ENCODE peak calls at places on chromosomes 1 and 21, in four cellular contexts. One of them, this sample, is unnamed. For H3K4me1, the result is how much of the 10 kb centered on the place peaks cover.

GRCh38 chr1:54488831-54489626 is 59.0 kb upstream of the ACOT11 start:
- DNase-seq in Panc1: peak
- DNase-seq in right atrium auricular region: peak
- DNase-seq in trophoblast cell: peak
- DNase-seq in this sample: peak

GRCh38 chr1:151905070-151905442 is 4.3 kb downstream of the THEM4 start:
- DNase-seq in Panc1: no peak
- DNase-seq in right atrium auricular region: no peak
- DNase-seq in trophoblast cell: no peak
- DNase-seq in this sample: no peak

GRCh38 chr1:18798533-18799445 is 60.7 kb downstream of the TAS1R2 start:
- DNase-seq in Panc1: no peak
- DNase-seq in right atrium auricular region: no peak
- DNase-seq in trophoblast cell: no peak
- DNase-seq in this sample: peak

GRCh38 chr1:41469706-41470105 is 14.8 kb downstream of the EDN2 start:
- DNase-seq in Panc1: no peak
- DNase-seq in right atrium auricular region: no peak
- DNase-seq in trophoblast cell: no peak
- DNase-seq in this sample: no peak

GRCh38 chr1:67441183-67441582 is 11.0 kb upstream of the SERBP1 start:
- DNase-seq in Panc1: no peak
- DNase-seq in right atrium auricular region: no peak
- DNase-seq in trophoblast cell: no peak
- DNase-seq in this sample: peak

GRCh38 chr1:51329443-51330325 is 678 bp downstream of the TTC39A start:
- DNase-seq in Panc1: no peak
- DNase-seq in right atrium auricular region: no peak
- DNase-seq in trophoblast cell: no peak
- DNase-seq in this sample: no peak

GRCh38 chr1:1020000-1020404 is at the start of gene AGRN:
- DNase-seq in Panc1: no peak
- DNase-seq in right atrium auricular region: no peak
- DNase-seq in trophoblast cell: no peak
- DNase-seq in this sample: no peak

GRCh38 chr1:222754386-222755139 is 17.6 kb downstream of the FAM177B start:
- DNase-seq in Panc1: peak
- DNase-seq in right atrium auricular region: peak
- DNase-seq in trophoblast cell: no peak
- DNase-seq in this sample: no peak

GRCh38 chr1:55337801-55338447 is 122.8 kb upstream of the USP24 start:
- DNase-seq in Panc1: no peak
- DNase-seq in right atrium auricular region: no peak
- DNase-seq in trophoblast cell: peak
- DNase-seq in this sample: no peak

GRCh38 chr1:15760520-15761211 is 2.1 kb downstream of the FBLIM1 start:
- DNase-seq in Panc1: no peak
- DNase-seq in right atrium auricular region: no peak
- DNase-seq in trophoblast cell: peak
- DNase-seq in this sample: no peak

GRCh38 chr1:212291505-212292134 is 6.4 kb downstream of the PPP2R5A start:
- DNase-seq in Panc1: no peak
- DNase-seq in right atrium auricular region: no peak
- DNase-seq in trophoblast cell: no peak
- DNase-seq in this sample: no peak

GRCh38 chr21:38351176-38351959 is 94.6 kb downstream of the KCNJ15 start:
- DNase-seq in Panc1: no peak
- DNase-seq in right atrium auricular region: peak
- DNase-seq in trophoblast cell: no peak
- DNase-seq in this sample: no peak

GRCh38 chr1:197198911-197199310 is 52.4 kb upstream of the ASPM start:
- DNase-seq in Panc1: no peak
- DNase-seq in right atrium auricular region: no peak
- DNase-seq in trophoblast cell: no peak
- DNase-seq in this sample: no peak
- H3K4me1 ChIP-seq in Panc1: under half
- H3K4me1 ChIP-seq in right atrium auricular region: under half
- H3K4me1 ChIP-seq in trophoblast cell: under half
- H3K4me1 ChIP-seq in this sample: under half

DNA sequence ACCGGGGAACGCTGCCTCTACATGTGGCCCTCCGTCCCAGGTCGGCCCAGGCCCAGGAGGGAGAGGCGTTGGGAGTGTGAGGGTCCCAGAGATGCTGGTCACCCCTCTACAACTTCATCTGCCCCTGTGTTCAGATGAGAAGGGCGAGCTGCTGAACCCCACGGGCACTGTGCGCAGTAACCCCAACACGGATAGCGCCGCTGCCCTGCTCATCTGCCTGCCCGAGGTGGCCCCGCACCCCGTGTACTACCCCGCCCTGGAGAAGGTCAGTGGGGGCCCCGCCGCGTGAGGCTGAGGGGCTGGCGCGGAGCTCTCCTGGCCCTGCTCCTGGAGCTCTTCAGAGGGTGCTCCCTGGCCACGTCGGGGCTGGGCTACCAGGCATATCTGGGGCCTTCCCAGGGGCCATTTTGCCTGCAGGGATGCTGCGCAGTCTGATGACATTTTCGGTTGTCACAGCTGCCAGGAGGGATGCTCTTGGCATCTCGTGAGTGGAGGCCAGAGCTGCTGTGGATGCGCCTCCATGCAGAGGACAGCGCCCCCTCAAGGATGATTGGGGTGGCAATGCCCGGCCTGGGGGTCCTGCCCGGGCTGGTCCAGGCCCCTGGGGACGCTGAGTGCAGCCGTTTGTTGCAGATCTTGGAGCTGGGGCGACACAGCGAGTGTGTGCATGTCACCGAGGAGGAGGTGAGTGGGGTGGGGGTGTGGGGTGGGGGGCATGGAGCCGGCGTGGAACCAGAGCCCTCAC is 68.6 kb downstream of the PIK3CD start:
- DNase-seq in Panc1: no peak
- DNase-seq in right atrium auricular region: no peak
- DNase-seq in trophoblast cell: no peak
- DNase-seq in this sample: no peak
- H3K27ac ChIP-seq in Panc1: peak
- H3K27ac ChIP-seq in right atrium auricular region: no peak
- H3K27ac ChIP-seq in trophoblast cell: no peak
- H3K27ac ChIP-seq in this sample: no peak

DNA sequence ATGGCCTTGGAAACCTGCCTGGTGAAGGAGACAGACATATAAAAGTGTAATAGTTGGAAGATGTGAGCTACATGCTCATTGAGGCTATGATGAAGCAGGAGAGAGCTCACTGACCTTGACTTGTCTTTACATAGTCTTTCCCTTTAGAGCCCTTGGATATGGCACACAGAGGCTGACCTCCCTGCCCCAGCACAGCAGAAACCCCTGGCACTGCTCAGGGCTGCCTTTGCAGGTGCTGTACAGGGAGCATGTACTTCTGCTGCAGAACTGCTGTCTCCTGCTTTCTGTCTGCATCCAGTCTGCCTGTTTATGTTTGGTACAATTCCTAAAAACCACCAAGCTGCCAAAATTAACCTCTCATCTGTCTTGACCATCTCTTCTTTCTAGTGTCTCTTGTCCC is 80.5 kb downstream of the C1orf21 start:
- DNase-seq in Panc1: no peak
- DNase-seq in right atrium auricular region: no peak
- DNase-seq in trophoblast cell: no peak
- DNase-seq in this sample: no peak
- H3K4me1 ChIP-seq in Panc1: under half
- H3K4me1 ChIP-seq in right atrium auricular region: under half
- H3K4me1 ChIP-seq in trophoblast cell: under half
- H3K4me1 ChIP-seq in this sample: under half

GRCh38 chr1:30046751-30047150 is 676.6 kb downstream of the MATN1 start:
- DNase-seq in Panc1: no peak
- DNase-seq in right atrium auricular region: no peak
- DNase-seq in trophoblast cell: no peak
- DNase-seq in this sample: no peak
- H3K27ac ChIP-seq in Panc1: no peak
- H3K27ac ChIP-seq in right atrium auricular region: no peak
- H3K27ac ChIP-seq in trophoblast cell: no peak
- H3K27ac ChIP-seq in this sample: no peak

DNA sequence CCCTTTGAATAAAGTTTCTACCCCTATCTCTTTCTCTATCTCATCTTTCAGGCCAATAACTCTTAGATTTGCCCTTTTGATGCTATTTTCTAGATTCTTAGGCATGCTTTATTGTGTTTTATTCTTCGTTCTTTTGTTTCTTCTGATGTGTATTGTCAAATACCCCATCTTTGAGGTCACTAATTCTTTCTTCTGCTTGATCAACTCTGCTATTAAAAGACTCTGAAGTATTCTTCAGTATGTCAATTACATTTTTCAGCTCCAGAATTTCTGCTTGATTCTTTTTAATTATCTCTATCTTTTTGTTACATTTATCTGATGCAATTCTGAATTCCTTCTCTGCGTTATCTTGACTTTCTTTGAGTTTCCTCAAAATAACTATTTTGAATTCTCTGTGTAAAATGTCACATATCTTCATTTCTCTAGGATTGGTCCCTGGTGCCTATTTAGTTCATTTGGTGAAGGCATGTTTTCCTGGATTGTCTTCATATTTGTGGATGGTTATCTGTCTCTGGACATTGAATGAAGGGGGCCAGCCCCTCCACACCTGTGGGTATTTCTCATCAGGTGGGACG is 11.2 kb upstream of the CYP2J2 start:
- DNase-seq in Panc1: no peak
- DNase-seq in right atrium auricular region: no peak
- DNase-seq in trophoblast cell: no peak
- DNase-seq in this sample: no peak
- H3K4me1 ChIP-seq in Panc1: under half
- H3K4me1 ChIP-seq in right atrium auricular region: under half
- H3K4me1 ChIP-seq in trophoblast cell: under half
- H3K4me1 ChIP-seq in this sample: under half

This sample was measured in Peyer's patch.